ENCODE peak calls at places on chromosomes 11 and 22, in eight cellular contexts. Z is AG04449, O is thyroid gland, E is lower lobe of right lung, Y is GM06990, N is AG10803, P is HFF-Myc, R is Caco-2. H is an unnamed sample.

GRCh38 chr11:14768789-14769188 is 123.2 kb downstream of the CYP2R1 start:
- DNase-seq in E (no peak), O (no peak), P (no peak), Y (no peak), N (no peak), R (no peak), Z (no peak), H (no peak)

GRCh38 chr11:20310137-20310536 is 53.4 kb upstream of the HTATIP2 start:
- DNase-seq in R (no peak), O (no peak), N (no peak), Y (no peak), E (no peak), Z (no peak), P (no peak), H (peak)

GRCh38 chr11:95068549-95068948 is 1.8 kb downstream of the SRSF8 start:
- DNase-seq in P (peak), O (peak), Y (peak), R (peak), E (peak), N (peak), Z (peak), H (peak)

GRCh38 chr11:123300874-123301695 is 106.0 kb upstream of the CLMP start:
- DNase-seq in P (no peak), E (no peak), Y (no peak), O (no peak), N (no peak), R (no peak), Z (peak), H (peak)

GRCh38 chr22:35749808-35750207 is 32.1 kb downstream of the APOL5 start:
- DNase-seq in Z (no peak), O (peak), R (no peak), N (peak), P (peak), Y (peak), E (no peak), H (no peak)

GRCh38 chr22:28600546-28601143 is 79.0 kb downstream of the TTC28 start:
- DNase-seq in E (no peak), P (peak), Y (peak), N (peak), R (no peak), O (no peak), Z (peak), H (peak)

GRCh38 chr11:12280199-12280837 is 97.1 kb upstream of the PARVA start:
- DNase-seq in Z (no peak), E (no peak), N (no peak), R (peak), Y (no peak), P (no peak), O (peak), H (no peak)

GRCh38 chr22:27542602-27543001 is 259.0 kb downstream of the MN1 start:
- DNase-seq in P (no peak), N (no peak), R (no peak), E (no peak), O (no peak), Y (no peak), Z (no peak), H (peak)

GRCh38 chr11:73154178-73154577 is 12.1 kb upstream of the FCHSD2 start:
- DNase-seq in P (no peak), N (no peak), Y (peak), Z (no peak), R (peak), O (no peak), E (no peak), H (no peak)

GRCh38 chr22:24894998-24895397 is 51.5 kb downstream of the LHFPL7 start:
- DNase-seq in Z (no peak), R (no peak), Y (no peak), N (peak), O (peak), P (peak), E (peak), H (peak)

GRCh38 chr22:19238900-19239299 is 52.6 kb downstream of the CLTCL1 start:
- DNase-seq in R (no peak), Z (no peak), Y (no peak), N (peak), E (no peak), O (no peak), P (no peak), H (no peak)

GRCh38 chr22:47059701-47060161 is 297.3 kb downstream of the TBC1D22A start:
- DNase-seq in P (no peak), R (peak), O (no peak), Y (no peak), E (no peak), N (peak), Z (no peak), H (no peak)

GRCh38 chr11:35933572-35933925 is 10.3 kb upstream of the LDLRAD3 start:
- DNase-seq in P (no peak), Y (no peak), Z (no peak), N (peak), O (no peak), E (no peak), R (no peak), H (no peak)

GRCh38 chr11:62241095-62241494 is 944 bp upstream of the SCGB1D2 start:
- DNase-seq in P (no peak), Z (no peak), O (peak), E (no peak), Y (no peak), R (no peak), N (no peak), H (no peak)

GRCh38 chr11:66438009-66438503 is 592 bp downstream of the MRPL11 start:
- DNase-seq in R (peak), P (no peak), E (no peak), Z (no peak), O (no peak), Y (no peak), N (no peak), H (no peak)

GRCh38 chr11:65887026-65887722 is 1.1 kb downstream of the FIBP start:
- DNase-seq in Z (no peak), P (no peak), N (no peak), R (no peak), O (no peak), Y (no peak), E (peak), H (no peak)

GRCh38 chr11:61332266-61332822 is 561 bp downstream of the DDB1 start:
- DNase-seq in Y (no peak), E (no peak), O (peak), Z (no peak), R (no peak), N (peak), P (no peak), H (peak)

GRCh38 chr22:22788460-22789037 is 99.1 kb upstream of the IGLL5 start:
- DNase-seq in R (no peak), P (no peak), N (no peak), Y (no peak), O (no peak), E (no peak), Z (no peak), H (no peak)

GRCh38 chr22:22789233-22789921 is 98.2 kb upstream of the IGLL5 start:
- DNase-seq in E (no peak), Y (no peak), R (no peak), P (no peak), Z (no peak), O (no peak), N (no peak), H (no peak)

GRCh38 chr22:22787151-22787550 is 100.5 kb upstream of the IGLL5 start:
- DNase-seq in Y (no peak), R (no peak), P (no peak), Z (no peak), N (no peak), E (no peak), O (no peak), H (no peak)

GRCh38 chr22:22786301-22787115 is 101.1 kb upstream of the IGLL5 start:
- DNase-seq in R (peak), N (no peak), E (no peak), P (no peak), Y (no peak), Z (no peak), O (no peak), H (no peak)

DNA sequence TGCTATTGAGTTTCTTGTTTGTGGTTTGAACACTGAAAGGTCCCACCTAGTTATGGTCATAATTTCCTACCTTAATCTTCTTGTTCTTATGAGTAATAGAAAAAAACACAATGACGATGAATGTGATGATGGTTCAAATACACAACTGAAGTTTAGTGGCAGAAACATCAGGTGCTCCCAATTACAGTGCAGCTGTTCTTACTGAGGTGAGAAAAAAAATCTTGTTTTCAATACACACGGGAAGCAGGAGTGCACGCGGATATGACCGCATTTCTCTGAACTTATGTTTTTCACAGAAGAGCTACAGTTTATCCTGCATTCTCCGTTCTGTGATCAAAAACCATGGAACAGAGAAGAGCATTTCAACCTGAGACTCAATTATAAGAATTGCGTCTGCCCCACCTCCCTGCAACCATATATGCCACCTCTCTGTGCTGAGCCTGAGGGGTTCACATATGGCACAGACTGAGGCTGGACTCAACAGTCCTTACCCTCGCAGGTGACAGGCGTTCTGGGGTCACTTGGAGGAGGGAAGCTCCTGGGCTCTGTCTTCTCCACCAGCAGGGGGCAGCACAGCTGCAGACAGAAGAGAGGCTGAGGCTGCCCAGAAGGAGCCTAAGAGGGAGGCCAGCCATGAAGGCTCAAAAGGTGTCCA is 99.7 kb upstream of the IGLL5 start:
- DNase-seq in E (peak), Z (no peak), P (peak), R (no peak), N (peak), Y (no peak), O (peak), H (peak)
- TF ChIP-seq CTCF in E (peak), Z (peak), P (peak), R (peak), N (peak), Y (peak), O (peak), H (peak)

DNA sequence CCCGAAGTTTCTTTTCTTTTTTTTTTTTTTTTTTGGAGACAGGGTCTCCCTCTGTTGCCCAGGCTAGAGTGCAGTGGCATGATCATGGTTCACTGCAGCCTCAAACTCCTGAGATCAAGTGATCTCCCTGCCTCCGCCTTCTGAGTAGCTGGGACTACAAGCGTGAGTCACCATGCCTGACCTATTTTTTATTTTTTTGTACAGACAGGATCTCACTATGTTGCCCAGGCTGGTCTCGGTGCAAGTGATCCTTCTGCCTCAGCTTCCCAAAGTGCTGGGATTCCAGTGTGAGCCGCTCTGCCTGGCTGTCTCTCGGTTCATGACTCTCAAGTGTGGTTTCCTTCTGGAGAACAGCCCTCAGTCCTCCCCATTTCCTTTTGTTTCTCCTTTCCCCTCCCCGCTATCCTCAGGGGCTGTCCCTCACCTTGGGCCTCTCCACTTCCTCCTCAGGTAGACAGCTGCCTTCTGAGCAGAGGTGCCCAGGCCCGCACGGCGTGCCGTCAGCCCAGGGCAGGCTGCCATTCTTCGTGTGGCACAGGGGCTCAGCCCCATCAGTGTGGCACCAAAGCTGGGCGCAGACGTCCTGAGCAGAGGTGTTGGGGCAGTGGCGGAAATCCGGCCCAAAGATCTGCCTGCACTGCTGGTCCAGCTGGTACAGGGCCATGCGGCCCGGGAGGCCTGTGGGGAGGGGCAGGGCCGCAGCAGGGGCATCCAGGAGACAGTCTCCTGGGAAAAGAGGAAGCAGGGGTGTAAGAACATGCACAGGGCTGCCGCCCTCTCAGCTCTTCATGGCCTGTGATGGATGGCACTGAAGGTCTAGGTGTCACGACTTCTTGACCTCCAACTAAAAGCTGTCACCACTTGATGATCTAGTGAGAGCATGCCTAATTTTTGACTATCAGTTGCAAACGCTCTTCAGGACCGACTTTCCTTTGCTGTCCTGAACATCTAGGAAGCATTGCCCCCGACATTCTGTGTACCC is 14.0 kb downstream of the ADAMTS8 start:
- DNase-seq in P (no peak), E (no peak), N (no peak), Z (no peak), Y (no peak), O (no peak), R (no peak), H (no peak)
- H3K4me3 ChIP-seq in P (no peak), E (no peak), N (no peak), Z (no peak), Y (no peak), O (no peak), R (no peak), H (no peak)

GRCh38 chr11:1744879-1745700 is 5.3 kb downstream of the IFITM10 start:
- DNase-seq in P (no peak), Y (no peak), E (no peak), O (no peak), N (no peak), Z (no peak), R (peak), H (no peak)

GRCh38 chr11:1745701-1746320 is 4.6 kb downstream of the IFITM10 start:
- DNase-seq in Z (no peak), E (no peak), N (no peak), O (no peak), R (peak), Y (no peak), P (no peak), H (no peak)

GRCh38 chr11:1747753-1748466 is 2.5 kb downstream of the IFITM10 start:
- DNase-seq in E (no peak), Y (no peak), Z (no peak), N (no peak), O (no peak), P (no peak), R (no peak), H (no peak)

GRCh38 chr11:1746956-1747752 is 3.2 kb downstream of the IFITM10 start:
- DNase-seq in E (no peak), O (no peak), Z (no peak), Y (no peak), N (no peak), R (peak), P (no peak), H (no peak)

GRCh38 chr11:1746516-1746931 is 3.9 kb downstream of the IFITM10 start:
- DNase-seq in O (no peak), Y (no peak), E (no peak), Z (no peak), N (no peak), P (no peak), R (peak), H (no peak)
- TF ChIP-seq CTCF in O (no peak), Y (no peak), E (no peak), Z (no peak), N (no peak), P (no peak), R (no peak), H (no peak)

GRCh38 chr22:50270302-50271010 is at the start of gene MAPK11:
- DNase-seq in O (peak), E (peak), Z (no peak), R (peak), Y (peak), N (peak), P (no peak), H (peak)

GRCh38 chr22:50271519-50271970 is 1.4 kb upstream of the MAPK11 start:
- DNase-seq in E (no peak), Z (no peak), Y (peak), N (peak), O (peak), P (no peak), R (peak), H (peak)

GRCh38 chr22:50272103-50272782 is 2.1 kb upstream of the MAPK11 start:
- DNase-seq in R (no peak), N (peak), E (no peak), O (no peak), Z (no peak), P (no peak), Y (no peak), H (no peak)

GRCh38 chr22:50269573-50270301 is 443 bp downstream of the MAPK11 start:
- DNase-seq in O (peak), R (no peak), Z (no peak), N (peak), E (no peak), P (no peak), Y (peak), H (peak)

DNA sequence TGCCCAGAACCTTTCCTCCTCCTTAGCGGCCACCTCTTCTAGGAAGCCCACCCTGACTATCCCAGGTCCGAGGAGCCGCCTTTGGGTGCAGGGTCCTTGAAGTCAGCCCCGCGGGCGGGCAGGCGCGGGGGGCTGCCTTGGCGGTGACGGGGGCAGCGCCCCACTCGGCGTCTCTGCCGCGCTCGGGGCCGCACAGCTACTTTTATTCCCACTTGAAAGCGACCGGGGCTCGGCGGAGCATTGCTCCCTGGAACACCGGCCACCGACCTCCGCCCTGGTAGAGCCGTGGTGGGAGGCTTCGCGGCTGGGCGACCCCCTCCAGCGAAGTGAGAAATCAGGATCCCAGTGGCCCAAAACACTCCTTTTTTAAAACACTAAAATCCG is 823 bp upstream of the MAPK11 start:
- DNase-seq in Z (no peak), R (no peak), N (no peak), O (no peak), Y (no peak), P (no peak), E (no peak), H (no peak)
- H3K4me3 ChIP-seq in Z (peak), R (peak), N (peak), O (peak), Y (peak), P (peak), E (peak), H (peak)

GRCh38 chr11:390175-390574 is 3.8 kb upstream of the PKP3 start:
- DNase-seq in E (no peak), P (no peak), N (no peak), Y (no peak), O (no peak), R (no peak), Z (no peak), H (no peak)
- TF ChIP-seq CTCF in E (no peak), P (no peak), N (no peak), Y (no peak), O (no peak), R (peak), Z (no peak), H (no peak)

DNA sequence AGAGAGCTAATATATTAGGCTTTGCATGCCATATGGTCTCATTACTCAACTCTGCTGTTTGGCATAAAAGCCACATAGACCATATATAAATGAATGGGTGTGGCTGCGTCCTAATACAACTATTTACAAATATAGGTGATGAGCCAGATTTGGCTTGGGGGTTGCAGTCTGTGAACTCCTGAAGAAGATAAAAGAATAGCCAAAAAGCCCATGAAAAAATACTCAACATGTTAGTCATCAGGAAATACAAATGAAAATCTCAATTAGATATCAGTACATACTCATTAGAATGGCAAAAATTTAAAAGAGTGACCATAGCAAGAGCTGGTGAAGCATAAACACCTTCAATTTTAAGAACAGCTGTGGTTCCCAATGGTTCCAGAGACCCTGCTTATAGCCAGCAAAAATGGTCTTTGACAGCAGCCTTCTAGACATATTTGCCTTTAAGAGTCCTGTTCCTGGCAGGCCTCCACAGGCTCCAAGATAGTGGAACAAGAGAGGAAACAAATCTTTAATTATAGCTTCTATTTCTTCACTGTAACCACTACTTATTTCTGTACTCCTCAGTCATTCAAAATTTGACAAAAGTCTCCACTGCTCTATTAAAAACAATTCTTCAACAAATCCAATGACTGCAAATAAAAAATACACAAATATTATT is 16.1 kb downstream of the C2CD3 start:
- DNase-seq in E (no peak), O (peak), R (no peak), Y (no peak), Z (no peak), P (no peak), N (peak), H (peak)
- H3K4me3 ChIP-seq in E (no peak), O (no peak), R (no peak), Y (no peak), Z (no peak), P (no peak), N (no peak), H (no peak)

H was measured in cardiac fibroblast.